ENCODE peak calls at places on chromosomes 12 and 14, in four cellular contexts. F is HL-60, M is adipocyte, V is GM23248. X is an unnamed sample.
A peak's percentile ranks its signal among the peaks of the same experiment; 100 is the strongest.

GRCh38 chr12:31238764-31239387 is 87.1 kb downstream of the SINHCAF start:
- DNase-seq in F (peak; percentile 4), M (peak; percentile 83), V (peak; percentile 81), X (no peak)

GRCh38 chr12:52224154-52224553 is 8.9 kb upstream of the KRT7 start:
- DNase-seq in F (no peak), M (no peak), V (peak; percentile 65), X (no peak)

GRCh38 chr12:100672075-100672592 is 98.7 kb downstream of the GAS2L3 start:
- DNase-seq in F (peak; percentile 6), M (peak; percentile 12), V (peak; percentile 17), X (no peak)

GRCh38 chr14:99619873-99620834 is 16.1 kb upstream of the CCDC85C start:
- DNase-seq in F (no peak), M (peak; percentile 13), V (peak; percentile 86), X (no peak)

GRCh38 chr12:20451759-20452158 is 83.4 kb downstream of the PDE3A start:
- DNase-seq in F (no peak), M (peak; percentile 48), V (peak; percentile 62), X (no peak)

GRCh38 chr14:104223101-104223809 is 84.9 kb downstream of the KIF26A start:
- DNase-seq in F (no peak), M (no peak), V (no peak), X (no peak)

GRCh38 chr14:87005336-87005735 is 987.6 kb downstream of the GALC start:
- DNase-seq in F (no peak), M (peak; percentile 75), V (peak; percentile 45), X (no peak)

GRCh38 chr12:20596036-20596435 is 99.1 kb upstream of the SLCO1C1 start:
- DNase-seq in F (no peak), M (no peak), V (no peak), X (no peak)

GRCh38 chr12:120439646-120440247 is 1.8 kb downstream of the COX6A1 start:
- DNase-seq in F (no peak), M (peak; percentile 83), V (peak; percentile 76), X (peak; percentile 45)

GRCh38 chr12:121144416-121144914 is 11.8 kb downstream of the P2RX7 start:
- DNase-seq in F (peak; percentile 81), M (peak; percentile 40), V (peak; percentile 79), X (no peak)

GRCh38 chr14:20630340-20631022 is 11.0 kb downstream of the OR6S1 start:
- DNase-seq in F (no peak), M (peak; percentile 40), V (peak; percentile 42), X (peak; percentile 67)

GRCh38 chr14:61360796-61361526 is 39.6 kb downstream of the PRKCH start:
- DNase-seq in F (no peak), M (no peak), V (no peak), X (no peak)

GRCh38 chr12:47155457-47156166 is 75.9 kb upstream of the AMIGO2 start:
- DNase-seq in F (no peak), M (peak; percentile 45), V (peak; percentile 41), X (no peak)

GRCh38 chr14:58639842-58640484 is 2.2 kb downstream of the DACT1 start:
- DNase-seq in F (no peak), M (peak; percentile 92), V (peak; percentile 89), X (peak; percentile 87)

GRCh38 chr14:58637040-58637390 is 747 bp upstream of the DACT1 start:
- DNase-seq in F (no peak), M (peak; percentile 95), V (peak; percentile 90), X (peak; percentile 26)

GRCh38 chr14:58638231-58639205 is 756 bp downstream of the DACT1 start:
- DNase-seq in F (no peak), M (peak; percentile 77), V (peak; percentile 75), X (no peak)

GRCh38 chr14:58636129-58636528 is 1.6 kb upstream of the DACT1 start:
- DNase-seq in F (no peak), M (no peak), V (no peak), X (no peak)

DNA sequence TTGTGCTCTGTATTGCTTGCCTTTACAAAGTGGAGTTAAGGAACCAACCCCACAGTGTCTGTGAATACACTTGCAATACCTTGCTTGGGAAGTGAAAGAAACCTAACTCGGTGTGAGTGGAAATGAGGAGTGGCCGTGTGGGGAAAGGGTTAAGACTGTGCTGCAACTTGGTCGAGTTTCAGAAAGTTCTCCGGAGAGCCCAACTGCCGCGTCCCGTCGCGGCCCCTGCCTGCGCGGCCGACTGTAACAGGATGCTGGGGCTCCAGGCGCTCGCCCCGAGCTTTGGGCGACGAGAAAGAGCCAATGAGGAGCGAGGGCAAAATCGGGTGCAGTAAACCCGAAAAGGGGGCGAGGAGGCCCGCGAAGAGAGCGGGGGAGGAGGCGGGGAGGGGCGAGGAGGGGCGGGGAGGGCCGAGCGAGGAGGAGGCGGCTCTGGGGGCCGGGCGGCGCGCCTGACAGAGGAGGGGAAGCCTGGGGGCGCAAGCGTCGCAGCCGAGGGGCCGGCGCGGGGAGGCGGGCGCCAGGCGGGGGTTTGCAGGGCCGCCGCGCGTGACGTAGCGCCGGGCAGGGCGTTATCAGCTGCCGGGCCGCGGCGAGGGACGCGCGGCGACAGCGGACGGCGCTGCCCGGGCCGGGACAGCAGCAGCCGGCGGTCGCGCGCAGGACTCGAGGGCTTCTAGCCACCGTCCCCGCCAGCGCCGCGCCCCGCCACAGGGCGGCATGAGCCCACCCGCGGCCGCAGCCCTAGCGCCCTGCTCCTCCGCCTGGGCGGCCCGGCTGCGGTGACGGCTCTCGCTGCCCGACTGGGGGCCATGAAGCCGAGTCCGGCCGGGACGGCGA is at the start of gene DACT1:
- DNase-seq in F (no peak), M (peak; percentile 95), V (peak; percentile 86), X (no peak)
- H3K4me3 ChIP-seq in F (peak within 1 kb of the TSS; percentile 32), M (peak within 1 kb of the TSS; percentile 82), V (peak within 1 kb of the TSS; percentile 93), X (peak within 1 kb of the TSS; percentile 53)

DNA sequence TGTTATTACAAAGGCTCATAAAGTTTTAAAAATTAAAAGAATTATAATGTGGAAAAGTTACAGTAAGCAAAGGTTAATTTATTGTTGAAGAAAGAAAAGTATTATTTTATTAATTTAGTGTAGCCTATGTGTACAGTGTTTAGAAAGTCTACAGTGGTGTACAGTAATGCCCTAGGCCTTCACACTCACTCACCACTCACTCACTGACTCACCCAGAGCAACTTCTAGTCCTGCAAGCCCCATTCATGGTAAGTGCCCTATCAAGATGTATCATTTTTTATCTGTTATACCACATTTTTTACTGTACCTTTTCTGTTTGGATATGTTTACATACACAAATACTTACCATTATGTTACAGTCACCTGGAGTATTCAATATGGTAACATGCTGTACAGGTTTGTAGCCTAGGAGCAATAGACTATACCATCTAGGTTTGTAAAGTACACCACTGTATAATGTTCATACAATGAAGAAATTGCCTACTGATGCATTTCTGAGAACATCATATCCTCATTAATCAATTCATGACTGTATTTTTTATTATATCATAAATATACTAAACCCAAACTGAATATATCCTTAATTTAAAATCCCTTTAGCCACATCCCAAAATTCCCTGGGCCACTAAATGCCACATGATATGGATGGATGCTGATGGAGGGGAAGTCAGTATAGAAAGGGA is 43.6 kb upstream of the NID2 start:
- DNase-seq in F (no peak), M (no peak), V (peak; percentile 78), X (no peak)
- H3K4me3 ChIP-seq in F (no peak overlapping the region), M (no peak overlapping the region), V (no peak overlapping the region), X (no peak overlapping the region)

GRCh38 chr14:91234791-91235114 is 9.8 kb downstream of the GPR68 start:
- DNase-seq in F (no peak), M (no peak), V (no peak), X (no peak)
- H3K4me3 ChIP-seq in F (no peak overlapping the region), M (no peak overlapping the region), V (no peak overlapping the region), X (no peak overlapping the region)

GRCh38 chr12:115319641-115320040 is 635.7 kb upstream of the TBX3 start:
- DNase-seq in F (no peak), M (no peak), V (no peak), X (no peak)

GRCh38 chr12:115322275-115322674 is 638.3 kb upstream of the TBX3 start:
- DNase-seq in F (no peak), M (peak; percentile 10), V (peak; percentile 84), X (peak; percentile 63)

GRCh38 chr12:115323223-115323905 is 639.4 kb upstream of the TBX3 start:
- DNase-seq in F (no peak), M (peak; percentile 57), V (peak; percentile 77), X (peak; percentile 81)

GRCh38 chr12:115320967-115321366 is 637.0 kb upstream of the TBX3 start:
- DNase-seq in F (no peak), M (no peak), V (no peak), X (no peak)

GRCh38 chr12:115320451-115320850 is 636.5 kb upstream of the TBX3 start:
- DNase-seq in F (no peak), M (no peak), V (no peak), X (no peak)
- H3K4me3 ChIP-seq in F (no peak overlapping the region), M (no peak overlapping the region), V (no peak overlapping the region), X (no peak overlapping the region)

GRCh38 chr14:63436286-63437098 is 106.7 kb downstream of the PPP2R5E start:
- DNase-seq in F (no peak), M (no peak), V (no peak), X (no peak)

GRCh38 chr14:63443361-63443760 is 99.8 kb downstream of the PPP2R5E start:
- DNase-seq in F (no peak), M (no peak), V (no peak), X (no peak)

GRCh38 chr14:63435838-63436237 is 107.3 kb downstream of the PPP2R5E start:
- DNase-seq in F (no peak), M (peak; percentile 86), V (peak; percentile 78), X (peak; percentile 15)

GRCh38 chr14:63435204-63435603 is 108.0 kb downstream of the PPP2R5E start:
- DNase-seq in F (no peak), M (no peak), V (no peak), X (no peak)

GRCh38 chr14:63438065-63438757 is 105.0 kb downstream of the PPP2R5E start:
- DNase-seq in F (no peak), M (peak; percentile 91), V (peak; percentile 94), X (peak; percentile 84)
- H3K4me3 ChIP-seq in F (no peak overlapping the region), M (peak overlapping the region; percentile 77), V (peak overlapping the region; percentile 60), X (no peak overlapping the region)

DNA sequence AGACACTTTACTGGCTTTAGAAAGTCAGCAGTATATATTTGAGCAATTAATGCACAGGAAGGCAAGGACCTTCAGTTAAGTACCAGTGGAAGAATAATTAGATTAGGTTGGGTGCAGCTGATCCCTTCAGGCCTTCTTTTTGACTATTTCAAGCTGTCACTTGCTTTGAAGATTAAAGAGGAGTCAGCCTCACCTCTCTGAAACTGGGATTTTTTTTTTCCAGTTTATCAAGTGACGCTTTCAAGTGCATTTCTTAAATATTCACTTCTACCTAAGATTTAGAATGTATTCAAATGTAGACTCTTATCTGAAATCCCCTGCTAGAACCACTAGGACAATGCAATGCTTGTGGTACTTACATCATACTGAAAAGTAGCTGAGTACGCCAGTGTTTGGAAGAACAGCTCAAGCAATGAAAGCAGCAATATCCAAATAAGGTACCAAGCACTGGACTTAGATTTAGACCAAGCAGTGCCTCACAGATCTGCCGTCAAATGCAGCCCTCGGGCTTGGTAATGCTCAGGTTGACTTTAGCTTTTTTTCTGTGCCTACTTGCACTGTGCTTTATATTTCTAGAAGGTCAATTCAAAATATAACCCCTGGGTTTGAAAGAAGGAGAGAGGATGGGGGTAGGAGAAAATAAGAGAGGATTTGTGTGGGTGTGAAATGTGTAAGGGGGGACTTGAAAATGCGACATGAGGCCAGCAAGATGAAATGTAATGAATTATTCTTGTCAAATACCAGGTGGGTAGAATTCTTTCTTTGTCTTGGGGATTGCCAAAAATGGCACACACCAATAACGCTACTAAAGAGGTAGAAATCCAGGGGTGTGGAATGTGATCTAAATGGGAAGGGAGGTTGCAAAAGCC is 3.7 kb upstream of the FERMT2 start:
- DNase-seq in F (no peak), M (peak; percentile 23), V (no peak), X (no peak)
- H3K4me3 ChIP-seq in F (no peak overlapping the region), M (no peak overlapping the region), V (no peak overlapping the region), X (no peak overlapping the region)

X was measured in HFF-Myc.